ENCODE peak calls at places on chromosomes 13 and 19, in four cellular contexts. F is uterus, N is AG09319, P is psoas muscle. R is an unnamed sample.

GRCh38 chr19:491146-491741 is 5.0 kb upstream of the MADCAM1 start:
- DNase-seq in F (no peak), N (no peak), P (peak), R (no peak)

GRCh38 chr13:39557285-39557955 is 45.6 kb downstream of the LHFPL6 start:
- DNase-seq in F (no peak), N (no peak), P (no peak), R (no peak)

GRCh38 chr19:2517881-2518601 is 42.1 kb downstream of the GADD45B start:
- DNase-seq in F (no peak), N (no peak), P (peak), R (no peak)

GRCh38 chr13:50731400-50731799 is 112.1 kb downstream of the DLEU7 start:
- DNase-seq in F (no peak), N (peak), P (no peak), R (no peak)

GRCh38 chr19:13842294-13843103 is 34.4 kb upstream of the NANOS3 start:
- DNase-seq in F (peak), N (no peak), P (peak), R (no peak)

GRCh38 chr13:105442941-105443340 is 1092.5 kb downstream of the EFNB2 start:
- DNase-seq in F (no peak), N (peak), P (no peak), R (no peak)

GRCh38 chr13:20073775-20074174 is 87.1 kb downstream of the GJA3 start:
- DNase-seq in F (no peak), N (no peak), P (no peak), R (no peak)

GRCh38 chr19:51333836-51334460 is 8.0 kb downstream of the VSIG10L start:
- DNase-seq in F (no peak), N (no peak), P (no peak), R (no peak)

GRCh38 chr13:38657191-38657590 is 29.7 kb upstream of the FREM2 start:
- DNase-seq in F (no peak), N (no peak), P (no peak), R (no peak)

GRCh38 chr19:40666803-40667438 is 23.5 kb downstream of the NUMBL start:
- DNase-seq in F (no peak), N (no peak), P (no peak), R (no peak)

DNA sequence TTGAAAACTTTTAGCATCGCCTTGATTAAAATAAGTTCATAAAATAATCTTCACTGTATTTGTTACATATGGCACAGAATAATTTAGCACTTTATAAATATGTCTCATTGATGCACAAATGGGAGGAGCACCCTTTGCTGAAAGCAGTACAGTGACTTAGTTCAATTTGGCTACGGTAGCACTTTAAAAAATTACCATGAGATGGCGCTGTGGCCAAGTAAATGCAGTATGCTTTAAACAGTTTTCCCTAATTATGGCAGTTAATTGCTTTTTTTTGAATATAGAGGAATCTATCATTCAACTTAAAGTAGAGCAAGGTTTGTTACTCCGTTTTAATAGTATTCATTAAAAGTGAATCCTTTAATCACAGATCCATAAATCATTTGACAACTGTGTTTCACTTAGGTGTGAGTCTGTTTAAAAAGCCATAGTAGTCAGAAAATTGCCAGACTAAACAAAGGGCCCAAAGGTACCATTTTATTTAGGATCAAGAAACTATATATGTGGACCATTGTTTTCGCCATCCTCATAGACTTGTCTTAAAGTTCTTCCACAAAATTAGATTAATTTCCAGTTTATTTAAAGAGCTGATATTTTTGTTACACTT is 34.7 kb upstream of the ESD start:
- DNase-seq in F (peak), N (peak), P (no peak), R (no peak)
- TF ChIP-seq CTCF in F (peak), N (peak), P (peak), R (peak)

GRCh38 chr19:18349524-18350128 is 9.2 kb downstream of the PGPEP1 start:
- DNase-seq in F (peak), N (no peak), P (peak), R (no peak)
- TF ChIP-seq CTCF in F (peak), N (peak), P (peak), R (peak)

GRCh38 chr13:71879129-71879535 is 12.1 kb upstream of the DACH1 start:
- DNase-seq in F (no peak), N (no peak), P (no peak), R (no peak)
- TF ChIP-seq CTCF in F (peak), N (peak), P (peak), R (peak)

GRCh38 chr13:41467546-41467945 is 10.2 kb downstream of the RGCC start:
- DNase-seq in F (no peak), N (no peak), P (no peak), R (no peak)
- TF ChIP-seq CTCF in F (no peak), N (no peak), P (no peak), R (no peak)

R was measured in D721Med.